ENCODE peak calls at places on chromosomes 6 and 20, in four cellular contexts. Q, I, G and M are unnamed samples.

GRCh38 chr6:20876016-20876415 is 341.8 kb downstream of the CDKAL1 start:
- DNase-seq in Q (no peak), I (peak), G (no peak), M (no peak)

GRCh38 chr6:144588674-144589325 is 303.7 kb downstream of the UTRN start:
- DNase-seq in Q (peak), I (peak), G (no peak), M (no peak)

GRCh38 chr6:52725133-52725529 is 38.1 kb downstream of the GSTA2 start:
- DNase-seq in Q (no peak), I (peak), G (no peak), M (no peak)

GRCh38 chr6:14713008-14713452 is 532.8 kb upstream of the JARID2 start:
- DNase-seq in Q (no peak), I (peak), G (no peak), M (no peak)

GRCh38 chr6:128246472-128246871 is 273.9 kb downstream of the PTPRK start:
- DNase-seq in Q (no peak), I (no peak), G (no peak), M (no peak)

GRCh38 chr6:16337280-16337975 is 99.0 kb downstream of the GMPR start:
- DNase-seq in Q (no peak), I (peak), G (no peak), M (no peak)

GRCh38 chr6:152272486-152272885 is 364.7 kb downstream of the SYNE1 start:
- DNase-seq in Q (no peak), I (peak), G (no peak), M (no peak)

GRCh38 chr20:9831032-9831431 is 7.8 kb downstream of the PAK5 start:
- DNase-seq in Q (no peak), I (no peak), G (no peak), M (no peak)

GRCh38 chr6:6699741-6700367 is 111.3 kb downstream of the LY86 start:
- DNase-seq in Q (no peak), I (peak), G (no peak), M (no peak)

GRCh38 chr6:112680076-112680475 is 332.9 kb downstream of the RFPL4B start:
- DNase-seq in Q (no peak), I (peak), G (no peak), M (no peak)

GRCh38 chr6:54283877-54284860 is 24.1 kb upstream of the TINAG start:
- DNase-seq in Q (no peak), I (peak), G (no peak), M (no peak)

GRCh38 chr6:15066433-15067337 is 179.2 kb upstream of the JARID2 start:
- DNase-seq in Q (no peak), I (peak), G (no peak), M (no peak)

GRCh38 chr6:118546164-118546929 is 1.7 kb upstream of the PLN start:
- DNase-seq in Q (no peak), I (no peak), G (no peak), M (no peak)

GRCh38 chr6:21753571-21754108 is 160.1 kb downstream of the SOX4 start:
- DNase-seq in Q (no peak), I (peak), G (no peak), M (no peak)

GRCh38 chr6:3697609-3698008 is 53.9 kb downstream of the PXDC1 start:
- DNase-seq in Q (no peak), I (peak), G (no peak), M (no peak)

GRCh38 chr6:107811591-107812218 is 12.4 kb downstream of the SCML4 start:
- DNase-seq in Q (no peak), I (peak), G (no peak), M (no peak)

GRCh38 chr20:4449977-4450715 is 271.6 kb upstream of the PRND start:
- DNase-seq in Q (no peak), I (peak), G (no peak), M (no peak)

GRCh38 chr6:160279850-160280249 is 21.2 kb upstream of the SLC22A2 start:
- DNase-seq in Q (no peak), I (peak), G (no peak), M (no peak)

GRCh38 chr6:37207903-37208456 is 38.0 kb downstream of the PIM1 start:
- DNase-seq in Q (peak), I (peak), G (peak), M (peak)

GRCh38 chr6:93418448-93419303 is 683 bp downstream of the EPHA7 start:
- DNase-seq in Q (peak), I (no peak), G (no peak), M (no peak)

GRCh38 chr20:3190681-3191111 is 13.8 kb downstream of the DDRGK1 start:
- DNase-seq in Q (no peak), I (no peak), G (no peak), M (no peak)

GRCh38 chr6:26033942-26034354 is 53.3 kb upstream of the HFE start:
- DNase-seq in Q (no peak), I (no peak), G (no peak), M (no peak)

GRCh38 chr6:7727951-7728854 is 2.3 kb downstream of the BMP6 start:
- DNase-seq in Q (peak), I (peak), G (no peak), M (no peak)

GRCh38 chr6:84428300-84428907 is 201.0 kb upstream of the CEP162 start:
- DNase-seq in Q (peak), I (peak), G (no peak), M (no peak)

GRCh38 chr6:37303891-37304503 is 46.1 kb upstream of the TMEM217 start:
- DNase-seq in Q (peak), I (peak), G (no peak), M (no peak)

GRCh38 chr6:27726620-27727023 is 185.6 kb downstream of the OR2B2 start:
- DNase-seq in Q (no peak), I (no peak), G (no peak), M (no peak)

GRCh38 chr20:47652794-47653193 is 132.5 kb downstream of the SULF2 start:
- DNase-seq in Q (no peak), I (no peak), G (no peak), M (no peak)

GRCh38 chr6:97726378-97726777 is 443.4 kb upstream of the MMS22L start:
- DNase-seq in Q (no peak), I (no peak), G (no peak), M (no peak)

GRCh38 chr6:24332306-24332705 is 25.6 kb downstream of the DCDC2 start:
- DNase-seq in Q (no peak), I (no peak), G (no peak), M (no peak)

GRCh38 chr6:47076422-47077344 is 34.6 kb upstream of the ADGRF1 start:
- DNase-seq in Q (no peak), I (no peak), G (no peak), M (no peak)

GRCh38 chr6:41092421-41093140 is 19.8 kb downstream of the NFYA start:
- DNase-seq in Q (peak), I (peak), G (no peak), M (no peak)

GRCh38 chr6:78533876-78534275 is 333.5 kb upstream of the IRAK1BP1 start:
- DNase-seq in Q (no peak), I (no peak), G (no peak), M (no peak)

GRCh38 chr20:14477125-14477524 is 139.7 kb upstream of the FLRT3 start:
- DNase-seq in Q (no peak), I (peak), G (no peak), M (no peak)

GRCh38 chr6:118952683-118953082 is 17.7 kb upstream of the MCM9 start:
- DNase-seq in Q (no peak), I (no peak), G (no peak), M (no peak)